ENCODE peak calls at places on chromosome 22, in ten cellular contexts. X is stimulated activated CD8-positive, alpha-beta memory T cell treated with anti-CD3 and anti-CD28 coated beads, Interleukin-15, amount 100 ng/mL, for 4 hours; K is GM04504; H is T-helper 2 cell; U is naive thymus-derived CD8-positive, alpha-beta T cell; Q is heart right ventricle; L is GF-D8; P is NCI-H1092; T is fibroblast of the conjunctiva; I is mesendoderm. V is an unnamed sample.

GRCh38 chr22:23180301-23180892 is at the start of gene BCR:
- DNase-seq in Q (peak; percentile 79), T (peak; percentile 16), H (peak; percentile 54), K (no peak), I (peak; percentile 70), X (no peak), P (peak; percentile 55), U (peak; percentile 62), L (no peak), V (peak; percentile 44)

GRCh38 chr22:31337178-31337577 is 9.0 kb downstream of the PATZ1 start:
- DNase-seq in I (no peak), U (no peak), P (no peak), X (no peak), L (no peak), K (no peak), H (no peak), T (no peak), Q (no peak), V (peak; percentile 70)

GRCh38 chr22:44364750-44365118 is 52.0 kb upstream of the SHISAL1 start:
- DNase-seq in L (no peak), T (no peak), K (no peak), H (no peak), I (no peak), P (no peak), Q (no peak), U (no peak), X (no peak), V (no peak)

GRCh38 chr22:29704528-29705285 is 15.1 kb upstream of the CABP7 start:
- DNase-seq in H (no peak), T (no peak), X (no peak), L (no peak), I (no peak), U (no peak), P (peak; percentile 93), Q (no peak), K (no peak), V (peak; percentile 68)

GRCh38 chr22:46946383-46946965 is 184.0 kb downstream of the TBC1D22A start:
- DNase-seq in L (no peak), Q (no peak), X (no peak), U (no peak), P (no peak), I (peak; percentile 16), T (no peak), K (no peak), H (no peak), V (no peak)

GRCh38 chr22:29307658-29308147 is 1.3 kb downstream of the GAS2L1 start:
- DNase-seq in I (no peak), H (no peak), P (no peak), X (no peak), Q (no peak), U (no peak), K (no peak), T (no peak), L (no peak), V (no peak)

GRCh38 chr22:37161442-37161841 is 11.7 kb upstream of the IL2RB start:
- DNase-seq in T (no peak), U (no peak), K (no peak), Q (no peak), I (peak; percentile 64), X (no peak), P (no peak), H (no peak), L (no peak), V (peak; percentile 7)

GRCh38 chr22:25827415-25827814 is 85.4 kb downstream of the MYO18B start:
- DNase-seq in U (no peak), Q (no peak), T (no peak), X (no peak), H (no peak), P (no peak), K (no peak), L (no peak), I (no peak), V (no peak)

GRCh38 chr22:49760630-49761571 is 66.8 kb downstream of the BRD1 start:
- DNase-seq in H (no peak), U (peak; percentile 25), P (no peak), X (no peak), K (no peak), Q (no peak), L (peak; percentile 16), T (no peak), I (no peak), V (no peak)

GRCh38 chr22:23609983-23610781 is 21.9 kb downstream of the DRICH1 start:
- DNase-seq in L (peak; percentile 91), Q (no peak), T (no peak), X (no peak), K (no peak), U (no peak), H (no peak), P (no peak), I (no peak), V (peak; percentile 20)

GRCh38 chr22:39917776-39918493 is 17.1 kb downstream of the GRAP2 start:
- DNase-seq in K (peak; percentile 10), I (no peak), X (no peak), L (no peak), P (no peak), T (no peak), Q (no peak), H (no peak), U (peak; percentile 61), V (no peak)

GRCh38 chr22:45968003-45968650 is 8.8 kb downstream of the WNT7B start:
- DNase-seq in I (no peak), X (no peak), K (no peak), L (no peak), P (no peak), U (no peak), H (no peak), Q (no peak), T (no peak), V (peak; percentile 91)

GRCh38 chr22:49525776-49526535 is 301.7 kb downstream of the BRD1 start:
- DNase-seq in U (no peak), K (no peak), H (no peak), Q (no peak), L (no peak), X (no peak), I (no peak), P (no peak), T (no peak), V (peak; percentile 5)

GRCh38 chr22:36541831-36542391 is 12.9 kb upstream of the EIF3D start:
- DNase-seq in K (peak; percentile 86), L (no peak), H (no peak), T (peak; percentile 28), Q (no peak), U (no peak), I (no peak), X (no peak), P (no peak), V (peak; percentile 95)

GRCh38 chr22:46129390-46130041 is 20.8 kb upstream of the PPARA start:
- DNase-seq in I (no peak), H (no peak), T (no peak), P (no peak), U (no peak), L (peak; percentile 44), K (no peak), Q (peak; percentile 82), X (no peak), V (no peak)

GRCh38 chr22:27959335-27960090 is 40.5 kb upstream of the PITPNB start:
- DNase-seq in P (no peak), X (no peak), Q (no peak), H (no peak), U (no peak), I (no peak), T (no peak), L (no peak), K (no peak), V (no peak)

GRCh38 chr22:44448271-44448780 is 49.7 kb downstream of the RTL6 start:
- DNase-seq in L (no peak), H (no peak), P (no peak), X (no peak), U (no peak), Q (peak; percentile 70), K (peak; percentile 93), T (peak; percentile 83), I (no peak), V (peak; percentile 97)

V was measured in M059J.